ENCODE peak calls at places on chromosomes 16 and 17, in eight cellular contexts. Z is effector CD4-positive, alpha-beta T cell; A is nucleus accumbens; K is HTR-8/SVneo; W is CD4-positive, alpha-beta T cell; B is NCI-H2081; M is activated CD4-positive, alpha-beta T cell treated with anti-CD3 and anti-CD28 coated beads, Interleukin-2, amount 50 U/mL, for 24 hours; P is fibroblast of lung. F is an unnamed sample.

GRCh38 chr16:69132424-69133252 is at the start of the genes CHTF8 and UTP4:
- DNase-seq in Z (peak; percentile 80), A (peak; percentile 60), K (peak; percentile 84), W (peak; percentile 75), B (peak; percentile 67), M (peak; percentile 79), P (peak; percentile 81), F (peak; percentile 64)

GRCh38 chr17:28563475-28563874 is 7.8 kb downstream of the PIGS start:
- DNase-seq in Z (no peak), A (no peak), K (peak; percentile 66), W (no peak), B (no peak), M (no peak), P (peak; percentile 69), F (peak; percentile 80)

GRCh38 chr16:66874079-66874775 is 6.1 kb upstream of the PDP2 start:
- DNase-seq in Z (no peak), A (no peak), K (no peak), W (no peak), B (no peak), M (no peak), P (peak; percentile 68), F (peak; percentile 74)

GRCh38 chr17:81712468-81713003 is 452 bp downstream of the SLC25A10 start:
- DNase-seq in Z (no peak), A (no peak), K (no peak), W (no peak), B (peak; percentile 45), M (no peak), P (no peak), F (peak; percentile 57)

GRCh38 chr17:81429813-81430510 is 34.7 kb downstream of the BAHCC1 start:
- DNase-seq in Z (no peak), A (peak; percentile 65), K (no peak), W (no peak), B (peak; percentile 51), M (no peak), P (no peak), F (no peak)

GRCh38 chr17:75295220-75296158 is 6.3 kb upstream of the SLC25A19 start:
- DNase-seq in Z (no peak), A (no peak), K (no peak), W (no peak), B (no peak), M (no peak), P (no peak), F (no peak)

GRCh38 chr16:67481561-67482259 is 753 bp upstream of the ATP6V0D1 start:
- DNase-seq in Z (peak; percentile 22), A (peak; percentile 36), K (no peak), W (peak; percentile 25), B (peak; percentile 13), M (peak; percentile 38), P (peak; percentile 57), F (no peak)

GRCh38 chr17:320809-321385 is 31.7 kb downstream of the RPH3AL start:
- DNase-seq in Z (no peak), A (no peak), K (no peak), W (no peak), B (no peak), M (no peak), P (no peak), F (no peak)

GRCh38 chr16:57601801-57602478 is 26.5 kb upstream of the ADGRG1 start:
- DNase-seq in Z (no peak), A (no peak), K (no peak), W (no peak), B (peak; percentile 22), M (peak; percentile 30), P (peak; percentile 32), F (no peak)

GRCh38 chr16:66366433-66367299 is at the start of gene CDH5:
- DNase-seq in Z (no peak), A (no peak), K (no peak), W (no peak), B (no peak), M (no peak), P (peak; percentile 39), F (no peak)

GRCh38 chr17:61508912-61509311 is 56.7 kb downstream of the TBX4 start:
- DNase-seq in Z (no peak), A (no peak), K (no peak), W (no peak), B (no peak), M (no peak), P (no peak), F (no peak)

GRCh38 chr16:57349212-57350031 is 9.2 kb upstream of the CCL22 start:
- DNase-seq in Z (no peak), A (no peak), K (no peak), W (no peak), B (no peak), M (no peak), P (no peak), F (no peak)

GRCh38 chr17:15247891-15248529 is 17.1 kb downstream of the PMP22 start:
- DNase-seq in Z (no peak), A (no peak), K (peak; percentile 34), W (no peak), B (no peak), M (no peak), P (peak; percentile 27), F (no peak)

GRCh38 chr17:80818871-80819270 is 172.8 kb upstream of the CHMP6 start:
- DNase-seq in Z (no peak), A (no peak), K (no peak), W (no peak), B (no peak), M (no peak), P (no peak), F (no peak)

GRCh38 chr16:86218479-86219170 is 291.7 kb upstream of the FOXF1 start:
- DNase-seq in Z (no peak), A (no peak), K (no peak), W (no peak), B (no peak), M (no peak), P (no peak), F (no peak)

GRCh38 chr16:48860341-48860740 is 250.4 kb upstream of the N4BP1 start:
- DNase-seq in Z (no peak), A (no peak), K (no peak), W (no peak), B (no peak), M (no peak), P (no peak), F (no peak)

GRCh38 chr17:66567234-66568170 is 265.1 kb downstream of the PRKCA start:
- DNase-seq in Z (peak; percentile 64), A (peak; percentile 70), K (peak; percentile 82), W (peak; percentile 76), B (peak; percentile 67), M (peak; percentile 76), P (peak; percentile 94), F (peak; percentile 48)

GRCh38 chr17:65548570-65548969 is 12.9 kb downstream of the AXIN2 start:
- DNase-seq in Z (no peak), A (no peak), K (no peak), W (no peak), B (no peak), M (no peak), P (no peak), F (no peak)

GRCh38 chr17:6458416-6458950 is 14.2 kb downstream of the PIMREG start:
- DNase-seq in Z (no peak), A (no peak), K (no peak), W (no peak), B (no peak), M (no peak), P (no peak), F (no peak)

GRCh38 chr16:60558936-60559335 is 1477.3 kb downstream of the CDH8 start:
- DNase-seq in Z (no peak), A (no peak), K (no peak), W (no peak), B (no peak), M (no peak), P (no peak), F (no peak)

GRCh38 chr17:29571883-29572681 is 3.6 kb downstream of the TP53I13 start:
- DNase-seq in Z (no peak), A (no peak), K (no peak), W (no peak), B (no peak), M (no peak), P (no peak), F (no peak)

GRCh38 chr16:79484237-79484636 is 116.3 kb downstream of the MAF start:
- DNase-seq in Z (no peak), A (no peak), K (no peak), W (no peak), B (no peak), M (no peak), P (no peak), F (peak; percentile 1)

GRCh38 chr16:50445603-50446250 is 76.9 kb upstream of the BRD7 start:
- DNase-seq in Z (no peak), A (no peak), K (no peak), W (no peak), B (no peak), M (no peak), P (no peak), F (no peak)

GRCh38 chr16:50688083-50688482 is 5.3 kb upstream of the NOD2 start:
- DNase-seq in Z (no peak), A (no peak), K (no peak), W (no peak), B (no peak), M (no peak), P (no peak), F (no peak)

GRCh38 chr17:64638552-64639198 is 23.4 kb downstream of the SMURF2 start:
- DNase-seq in Z (no peak), A (no peak), K (no peak), W (no peak), B (no peak), M (no peak), P (peak; percentile 70), F (no peak)

F was measured in Caki2.